ENCODE peak calls at places on chromosomes 11 and 22, in six cellular contexts. C is choroid plexus epithelial cell, Y is endothelial cell, U is posterior cingulate gyrus, I is fibroblast of pulmonary artery, Q is NCI-H1105. P is an unnamed sample.

GRCh38 chr22:28112548-28113043 is 193.5 kb upstream of the PITPNB start:
- DNase-seq in C (peak; percentile 65), Y (peak; percentile 16), U (no peak), I (peak; percentile 69), Q (no peak), P (peak; percentile 39)

GRCh38 chr11:133726576-133726975 is 118.7 kb downstream of the SPATA19 start:
- DNase-seq in C (no peak), Y (no peak), U (no peak), I (no peak), Q (no peak), P (no peak)

GRCh38 chr22:38843716-38844660 is at the start of gene NPTXR:
- DNase-seq in C (no peak), Y (peak; percentile 50), U (peak; percentile 64), I (peak; percentile 45), Q (peak; percentile 60), P (peak; percentile 82)

GRCh38 chr11:45224766-45225165 is 61.4 kb downstream of the SYT13 start:
- DNase-seq in C (no peak), Y (no peak), U (no peak), I (no peak), Q (no peak), P (no peak)

GRCh38 chr11:14971865-14972580 is at the start of gene CALCA:
- DNase-seq in C (no peak), Y (no peak), U (no peak), I (no peak), Q (no peak), P (no peak)

GRCh38 chr11:74902342-74902741 is 46.5 kb downstream of the XRRA1 start:
- DNase-seq in C (no peak), Y (no peak), U (no peak), I (no peak), Q (no peak), P (no peak)

GRCh38 chr11:61491736-61492395 is 16.7 kb upstream of the LRRC10B start:
- DNase-seq in C (no peak), Y (no peak), U (peak; percentile 37), I (no peak), Q (no peak), P (no peak)

GRCh38 chr22:23675502-23676415 is 15.1 kb upstream of the RGL4 start:
- DNase-seq in C (peak; percentile 16), Y (no peak), U (no peak), I (no peak), Q (no peak), P (no peak)

GRCh38 chr11:8239536-8240228 is 24.0 kb downstream of the LMO1 start:
- DNase-seq in C (no peak), Y (no peak), U (no peak), I (no peak), Q (no peak), P (peak; percentile 10)

P was measured in adipocyte.